ENCODE peak calls at places on chromosome 7, in six cellular contexts. C is prostate gland; F is left ventricle myocardium superior; O is activated CD4-positive, alpha-beta T cell treated with anti-CD3 and anti-CD28 coated beads, Interleukin-2, amount 50 U/mL, for 24 hours; Z is EL; W is breast epithelium. R is an unnamed sample.
A peak's percentile ranks its signal among the peaks of the same experiment; 100 is the strongest.

GRCh38 chr7:6151994-6152735 is 120.3 kb downstream of the CYTH3 start:
- DNase-seq in C (no peak), F (no peak), O (no peak), Z (no peak), W (no peak), R (no peak)

GRCh38 chr7:83984076-83984475 is 210.5 kb downstream of the SEMA3A start:
- DNase-seq in C (no peak), F (no peak), O (no peak), Z (no peak), W (no peak), R (no peak)

GRCh38 chr7:101532000-101532399 is 97.1 kb downstream of the MYL10 start:
- DNase-seq in C (no peak), F (no peak), O (no peak), Z (no peak), W (no peak), R (no peak)

GRCh38 chr7:101154693-101155102 is 422 bp downstream of the AP1S1 start:
- DNase-seq in C (no peak), F (no peak), O (no peak), Z (no peak), W (no peak), R (no peak)

GRCh38 chr7:133434246-133434865 is 181.5 kb downstream of the EXOC4 start:
- DNase-seq in C (no peak), F (no peak), O (no peak), Z (peak; percentile 45), W (no peak), R (no peak)

GRCh38 chr7:2876031-2876862 is 32.1 kb upstream of the GNA12 start:
- DNase-seq in C (no peak), F (no peak), O (no peak), Z (peak; percentile 46), W (no peak), R (no peak)

GRCh38 chr7:84677386-84677785 is 482.8 kb upstream of the SEMA3A start:
- DNase-seq in C (no peak), F (no peak), O (no peak), Z (no peak), W (no peak), R (no peak)

GRCh38 chr7:50369408-50370026 is 65.0 kb downstream of the IKZF1 start:
- DNase-seq in C (no peak), F (no peak), O (peak; percentile 62), Z (peak; percentile 27), W (no peak), R (no peak)

GRCh38 chr7:110281362-110281761 is 809.6 kb upstream of the LRRN3 start:
- DNase-seq in C (peak; percentile 6), F (no peak), O (no peak), Z (no peak), W (no peak), R (no peak)

GRCh38 chr7:151079199-151079910 is 1.3 kb downstream of the FASTK start:
- DNase-seq in C (no peak), F (no peak), O (no peak), Z (no peak), W (no peak), R (no peak)

GRCh38 chr7:38318803-38319416 is 45.5 kb upstream of the TARP start:
- DNase-seq in C (peak; percentile 70), F (no peak), O (no peak), Z (peak; percentile 86), W (no peak), R (peak; percentile 29)

GRCh38 chr7:66967029-66967428 is 28.4 kb downstream of the SBDS start:
- DNase-seq in C (no peak), F (no peak), O (no peak), Z (no peak), W (no peak), R (no peak)

GRCh38 chr7:112654322-112655216 is 135.6 kb downstream of the TMEM168 start:
- DNase-seq in C (no peak), F (no peak), O (no peak), Z (peak; percentile 45), W (no peak), R (no peak)

GRCh38 chr7:73833251-73833919 is 2.6 kb downstream of the CLDN4 start:
- DNase-seq in C (peak; percentile 52), F (no peak), O (no peak), Z (no peak), W (no peak), R (no peak)

GRCh38 chr7:69433086-69433485 is 165.2 kb upstream of the AUTS2 start:
- DNase-seq in C (no peak), F (no peak), O (no peak), Z (no peak), W (no peak), R (no peak)

GRCh38 chr7:74388880-74389415 is 64.8 kb upstream of the GTF2IRD1 start:
- DNase-seq in C (no peak), F (no peak), O (no peak), Z (no peak), W (no peak), R (no peak)

GRCh38 chr7:134276951-134277350 is 39.8 kb downstream of the SLC35B4 start:
- DNase-seq in C (no peak), F (no peak), O (no peak), Z (no peak), W (no peak), R (no peak)